ENCODE peak calls at places on chromosome 13, in seven cellular contexts. X is A549, U is testis, M is heart left ventricle, H is B cell, Z is NCI-H1105 treated with DMSO at 0.1 percent for 48 hours, P is uterus. E is an unnamed sample.

GRCh38 chr13:31096624-31097302 is 64.9 kb downstream of the HSPH1 start:
- DNase-seq in X (no peak), U (no peak), M (no peak), H (no peak), Z (no peak), P (no peak), E (no peak)

GRCh38 chr13:28574617-28575142 is 79.8 kb upstream of the FLT1 start:
- DNase-seq in X (peak), U (no peak), M (no peak), H (no peak), Z (no peak), P (no peak), E (peak)

GRCh38 chr13:98586400-98587144 is 9.7 kb upstream of the STK24 start:
- DNase-seq in X (no peak), U (no peak), M (no peak), H (no peak), Z (no peak), P (no peak), E (no peak)

GRCh38 chr13:60327551-60327950 is 69.5 kb upstream of the TDRD3 start:
- DNase-seq in X (no peak), U (no peak), M (no peak), H (no peak), Z (no peak), P (no peak), E (no peak)

GRCh38 chr13:99273128-99273527 is 14.9 kb upstream of the GPR18 start:
- DNase-seq in X (no peak), U (no peak), M (no peak), H (no peak), Z (no peak), P (no peak), E (no peak)

GRCh38 chr13:80341098-80341701 is at the start of gene SPRY2:
- DNase-seq in X (peak), U (peak), M (peak), H (peak), Z (peak), P (peak), E (peak)

GRCh38 chr13:60335531-60335930 is 61.5 kb upstream of the TDRD3 start:
- DNase-seq in X (peak), U (no peak), M (no peak), H (no peak), Z (peak), P (no peak), E (peak)

GRCh38 chr13:29484236-29484635 is 111.3 kb downstream of the SLC7A1 start:
- DNase-seq in X (no peak), U (no peak), M (no peak), H (peak), Z (no peak), P (no peak), E (no peak)

GRCh38 chr13:109093988-109094387 is 464.6 kb downstream of the MYO16 start:
- DNase-seq in X (no peak), U (no peak), M (no peak), H (no peak), Z (no peak), P (no peak), E (no peak)

GRCh38 chr13:76723551-76724232 is 162.5 kb downstream of the KCTD12 start:
- DNase-seq in X (no peak), U (peak), M (peak), H (peak), Z (no peak), P (no peak), E (peak)

GRCh38 chr13:51759240-51759639 is 44.7 kb downstream of the DHRS12 start:
- DNase-seq in X (no peak), U (no peak), M (no peak), H (no peak), Z (no peak), P (no peak), E (no peak)

GRCh38 chr13:75864718-75865117 is 228.6 kb downstream of the LMO7 start:
- DNase-seq in X (peak), U (no peak), M (no peak), H (no peak), Z (no peak), P (no peak), E (no peak)

E was measured in AML-193.